ENCODE peak calls at places on chromosomes 7 and 10, in eight cellular contexts. P is type B pancreatic cell; X is GM23248; E is HuH-7.5; I is WTC11; M is colonic mucosa; A is frontal cortex; K is stimulated activated CD8-positive, alpha-beta memory T cell treated with anti-CD3 and anti-CD28 coated beads, Interleukin-4, amount 100 ng/mL, for 48 hours. R is an unnamed sample.

GRCh38 chr7:159144756-159145543 is at the start of gene VIPR2:
- DNase-seq in P (no peak), X (no peak), E (no peak), I (peak), M (no peak), A (no peak), K (peak), R (no peak)

GRCh38 chr7:130875901-130876300 is 141.9 kb upstream of the KLF14 start:
- DNase-seq in P (no peak), X (peak), E (no peak), I (no peak), M (no peak), A (no peak), K (no peak), R (no peak)

GRCh38 chr10:29874604-29875269 is 184.6 kb downstream of the JCAD start:
- DNase-seq in P (no peak), X (peak), E (no peak), I (no peak), M (no peak), A (no peak), K (no peak), R (no peak)

GRCh38 chr7:33444501-33444900 is 315.1 kb downstream of the BBS9 start:
- DNase-seq in P (no peak), X (peak), E (no peak), I (no peak), M (peak), A (no peak), K (no peak), R (peak)

GRCh38 chr7:54541941-54542618 is at the start of gene VSTM2A:
- DNase-seq in P (no peak), X (peak), E (no peak), I (peak), M (no peak), A (peak), K (no peak), R (no peak)

GRCh38 chr7:121546632-121547340 is 150.7 kb upstream of the FAM3C start:
- DNase-seq in P (no peak), X (no peak), E (no peak), I (no peak), M (no peak), A (no peak), K (no peak), R (no peak)

GRCh38 chr10:80429521-80429966 is 21.2 kb downstream of the PRXL2A start:
- DNase-seq in P (no peak), X (peak), E (no peak), I (no peak), M (peak), A (no peak), K (no peak), R (no peak)

GRCh38 chr7:157276731-157277562 is 59.9 kb upstream of the DNAJB6 start:
- DNase-seq in P (no peak), X (peak), E (no peak), I (no peak), M (no peak), A (peak), K (no peak), R (peak)

GRCh38 chr10:5484205-5484604 is 15.2 kb downstream of the CALML5 start:
- DNase-seq in P (no peak), X (peak), E (no peak), I (no peak), M (no peak), A (no peak), K (no peak), R (no peak)

GRCh38 chr7:29377718-29378117 is 183.1 kb downstream of the CHN2 start:
- DNase-seq in P (no peak), X (no peak), E (no peak), I (no peak), M (no peak), A (no peak), K (no peak), R (no peak)

GRCh38 chr7:47991741-47992311 is 12.4 kb upstream of the HUS1 start:
- DNase-seq in P (peak), X (peak), E (peak), I (peak), M (peak), A (peak), K (peak), R (peak)

GRCh38 chr10:54880943-54881342 is 79.9 kb upstream of the PCDH15 start:
- DNase-seq in P (no peak), X (no peak), E (no peak), I (no peak), M (no peak), A (no peak), K (no peak), R (no peak)

GRCh38 chr7:134767567-134768168 is 11.8 kb upstream of the CALD1 start:
- DNase-seq in P (no peak), X (peak), E (no peak), I (no peak), M (no peak), A (no peak), K (no peak), R (no peak)

GRCh38 chr7:30142710-30143109 is 7.9 kb downstream of the MTURN start:
- DNase-seq in P (no peak), X (peak), E (peak), I (no peak), M (peak), A (no peak), K (no peak), R (peak)

GRCh38 chr10:86782691-86783418 is 26.4 kb downstream of the BMPR1A start:
- DNase-seq in P (no peak), X (no peak), E (no peak), I (no peak), M (no peak), A (no peak), K (no peak), R (no peak)

GRCh38 chr10:1215862-1216575 is 159.8 kb downstream of the WDR37 start:
- DNase-seq in P (no peak), X (no peak), E (no peak), I (no peak), M (no peak), A (no peak), K (no peak), R (no peak)

GRCh38 chr7:85229544-85229943 is 42.7 kb upstream of the SEMA3D start:
- DNase-seq in P (no peak), X (no peak), E (no peak), I (no peak), M (no peak), A (no peak), K (no peak), R (no peak)

GRCh38 chr10:79608505-79609375 is 2.0 kb upstream of the SFTPA1 start:
- DNase-seq in P (no peak), X (peak), E (peak), I (peak), M (peak), A (no peak), K (peak), R (peak)

GRCh38 chr10:68725016-68725415 is 4.0 kb downstream of the CCAR1 start:
- DNase-seq in P (no peak), X (no peak), E (no peak), I (no peak), M (no peak), A (no peak), K (no peak), R (no peak)

R was measured in dermis microvascular lymphatic vessel endothelial cell.